ENCODE peak calls at places on chromosomes 16 and 17, in four cellular contexts. J, N, X and A are unnamed samples.

GRCh38 chr16:47258874-47259461 is 115.2 kb upstream of the NETO2 start:
- DNase-seq in J (peak), N (peak), X (peak), A (peak)

GRCh38 chr17:75011788-75012319 is 616 bp upstream of the MRPL58 start:
- DNase-seq in J (no peak), N (peak), X (peak), A (no peak)

GRCh38 chr17:6100146-6100545 is 30.0 kb downstream of the WSCD1 start:
- DNase-seq in J (no peak), N (no peak), X (no peak), A (no peak)

GRCh38 chr17:42537156-42537805 is 1.2 kb downstream of the NAGLU start:
- DNase-seq in J (no peak), N (no peak), X (no peak), A (no peak)

GRCh38 chr17:82876149-82876548 is 36.3 kb upstream of the ZNF750 start:
- DNase-seq in J (no peak), N (peak), X (peak), A (no peak)

GRCh38 chr17:54754560-54754959 is 146.1 kb upstream of the TOM1L1 start:
- DNase-seq in J (peak), N (peak), X (peak), A (peak)

GRCh38 chr17:2172447-2172938 is 117.6 kb downstream of the HIC1 start:
- DNase-seq in J (peak), N (no peak), X (no peak), A (no peak)

GRCh38 chr16:88772871-88773811 is 11.9 kb downstream of the PIEZO1 start:
- DNase-seq in J (no peak), N (peak), X (no peak), A (no peak)

GRCh38 chr16:67922740-67923139 is 8.9 kb downstream of the CTRL start:
- DNase-seq in J (no peak), N (no peak), X (no peak), A (no peak)

GRCh38 chr17:39667262-39668140 is 752 bp upstream of the PNMT start:
- DNase-seq in J (no peak), N (peak), X (no peak), A (peak)

GRCh38 chr17:38800237-38800760 is 943 bp upstream of the PIP4K2B start:
- DNase-seq in J (no peak), N (no peak), X (no peak), A (no peak)

GRCh38 chr16:66706506-66706880 is 9.9 kb upstream of the CMTM4 start:
- DNase-seq in J (no peak), N (no peak), X (no peak), A (no peak)

GRCh38 chr17:81511800-81512559 is 619 bp downstream of the ACTG1 start:
- DNase-seq in J (peak), N (no peak), X (no peak), A (no peak)

GRCh38 chr16:68265078-68265925 is 976 bp downstream of the SLC7A6 start:
- DNase-seq in J (peak), N (peak), X (peak), A (peak)

GRCh38 chr17:76953926-76954325 is 85.7 kb downstream of the MGAT5B start:
- DNase-seq in J (no peak), N (no peak), X (no peak), A (no peak)

GRCh38 chr16:69633375-69633774 is 67.6 kb downstream of the NFAT5 start:
- DNase-seq in J (no peak), N (no peak), X (no peak), A (no peak)

GRCh38 chr17:38333635-38334295 is 10.0 kb downstream of the GPR179 start:
- DNase-seq in J (peak), N (peak), X (peak), A (peak)

GRCh38 chr17:17362531-17362930 is 59.4 kb downstream of the NT5M start:
- DNase-seq in J (no peak), N (no peak), X (no peak), A (no peak)

GRCh38 chr16:12629271-12629670 is 174.4 kb downstream of the CPPED1 start:
- DNase-seq in J (peak), N (no peak), X (no peak), A (no peak)

GRCh38 chr17:332023-332422 is 20.6 kb downstream of the RPH3AL start:
- DNase-seq in J (no peak), N (no peak), X (no peak), A (no peak)

GRCh38 chr17:13869301-13869700 is 200.0 kb upstream of the COX10 start:
- DNase-seq in J (no peak), N (no peak), X (no peak), A (no peak)

GRCh38 chr16:11302977-11303376 is 21.8 kb upstream of the PRM1 start:
- DNase-seq in J (no peak), N (no peak), X (no peak), A (no peak)

DNA sequence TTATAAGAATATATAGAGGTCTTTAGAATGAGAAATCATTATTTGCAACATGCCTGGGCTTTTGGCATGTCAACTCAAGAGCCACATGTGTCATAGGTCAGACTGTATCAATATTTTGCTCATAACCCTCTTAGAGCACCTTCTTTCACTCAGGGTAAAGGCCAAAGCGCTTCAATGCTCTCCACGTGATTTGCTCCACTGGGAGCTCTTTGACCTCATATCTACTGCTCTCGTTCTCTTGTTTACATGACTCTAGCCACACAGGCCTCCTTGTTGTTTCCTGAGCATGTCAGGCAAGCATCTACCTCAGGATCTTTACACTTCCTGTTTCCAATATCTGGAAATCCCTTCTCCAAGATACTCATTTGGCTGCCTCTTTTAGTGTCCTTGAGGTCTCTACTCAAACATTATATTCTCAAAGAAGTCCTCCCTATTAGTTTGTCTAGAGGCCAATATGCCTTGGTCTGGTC is 148.4 kb downstream of the TOX3 start:
- DNase-seq in J (no peak), N (no peak), X (peak), A (no peak)
- TF ChIP-seq HMGXB4 in J (no peak), N (no peak), X (no peak), A (no peak)

DNA sequence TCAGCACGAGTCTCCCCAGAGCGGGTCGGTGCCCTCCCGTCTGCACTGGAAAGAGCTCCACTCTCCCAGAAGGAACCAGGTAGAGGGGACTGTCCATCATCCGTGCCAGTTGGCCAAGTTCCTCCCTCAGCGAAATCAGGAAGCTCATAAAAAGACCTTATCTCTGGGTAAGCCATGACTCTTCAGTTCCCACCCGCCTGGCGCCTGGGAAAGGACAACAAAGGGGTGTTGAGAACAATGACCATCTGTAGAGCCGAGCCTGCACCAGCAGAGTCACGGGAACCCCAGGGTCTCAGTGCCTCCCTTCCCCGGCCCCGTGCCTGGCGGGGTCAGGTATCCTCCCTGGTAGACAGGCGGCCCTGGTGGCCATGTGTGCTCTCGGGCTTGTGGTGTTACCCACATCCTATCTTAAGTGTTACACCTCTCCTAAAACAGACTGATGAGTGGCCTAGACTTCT is 190.8 kb downstream of the AXIN2 start:
- DNase-seq in J (peak), N (no peak), X (peak), A (no peak)
- TF ChIP-seq HMGXB4 in J (no peak), N (no peak), X (no peak), A (no peak)

DNA sequence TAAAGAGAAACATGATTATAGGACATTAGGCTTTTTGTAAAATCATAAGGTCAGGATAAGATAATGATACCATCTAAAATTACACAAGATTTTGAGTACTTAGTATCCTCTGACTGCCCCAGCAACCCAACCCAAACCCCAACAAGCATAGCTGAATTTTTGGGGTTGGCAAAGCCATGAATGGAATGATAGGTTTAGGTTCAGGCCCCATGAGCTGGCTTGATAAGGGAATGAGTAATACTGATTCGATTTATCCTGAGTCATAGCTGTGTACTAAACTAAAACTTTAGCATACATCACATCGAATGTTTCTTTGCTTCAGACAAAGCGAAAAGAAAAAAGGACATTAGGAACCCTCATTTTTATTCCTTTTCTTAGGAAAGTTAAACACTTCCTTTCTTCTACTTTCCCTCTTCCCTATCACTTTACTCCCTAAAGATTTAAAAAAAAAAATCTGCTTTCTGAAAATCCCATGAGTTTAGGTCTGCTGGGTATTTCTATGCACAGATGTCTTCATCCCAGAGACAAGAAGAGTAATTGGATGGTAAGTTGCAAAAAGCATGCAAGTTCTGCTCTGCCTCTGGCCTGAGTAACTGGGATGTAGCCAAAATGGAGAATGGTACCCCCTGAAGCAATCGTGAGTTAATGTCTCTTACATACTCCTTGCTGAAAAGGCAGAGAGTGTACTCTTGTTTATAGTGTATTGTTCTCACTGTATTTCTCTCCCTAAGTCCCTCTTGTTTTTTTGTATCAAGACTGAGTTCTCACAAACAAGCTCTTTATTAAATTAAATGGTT is 259.3 kb downstream of the IRX3 start:
- DNase-seq in J (peak), N (no peak), X (no peak), A (no peak)
- TF ChIP-seq HMGXB4 in J (no peak), N (no peak), X (no peak), A (no peak)

GRCh38 chr16:81493755-81494433 is 49.3 kb downstream of the CMIP start:
- DNase-seq in J (peak), N (peak), X (peak), A (no peak)
- TF ChIP-seq HMGXB4 in J (no peak), N (peak), X (no peak), A (no peak)